ENCODE peak calls at places on chromosomes 5 and 9, in seven cellular contexts. I, T, Z, D, S, V and G are unnamed samples. For H3K9me3 and H3K27me3, the result is how much of the 10 kb centered on the place peaks cover.

GRCh38 chr5:147661576-147661975 is 121.0 kb downstream of the JAKMIP2 start:
- DNase-seq in I (no peak), T (no peak), Z (no peak), D (no peak), S (no peak), V (no peak), G (no peak)

GRCh38 chr5:134536876-134537275 is 11.4 kb downstream of the JADE2 start:
- DNase-seq in I (no peak), T (no peak), Z (no peak), D (no peak), S (no peak), V (no peak), G (peak)

GRCh38 chr5:140594169-140594568 is 29.5 kb downstream of the SLC35A4 start:
- DNase-seq in I (no peak), T (no peak), Z (no peak), D (no peak), S (peak), V (no peak), G (peak)

GRCh38 chr9:87793292-87793691 is 67.4 kb downstream of the CTSL start:
- DNase-seq in I (no peak), T (peak), Z (no peak), D (peak), S (no peak), V (no peak), G (no peak)

GRCh38 chr5:56319281-56320242 is 86.4 kb upstream of the ANKRD55 start:
- DNase-seq in I (no peak), T (peak), Z (no peak), D (peak), S (peak), V (no peak), G (no peak)

GRCh38 chr5:180330810-180331646 is 22.1 kb downstream of the GFPT2 start:
- DNase-seq in I (no peak), T (peak), Z (peak), D (peak), S (no peak), V (no peak), G (peak)

GRCh38 chr5:68365894-68366293 is 150.3 kb downstream of the PIK3R1 start:
- DNase-seq in I (no peak), T (no peak), Z (no peak), D (no peak), S (no peak), V (no peak), G (no peak)

GRCh38 chr5:177373806-177374205 is 10.4 kb upstream of the SLC34A1 start:
- DNase-seq in I (no peak), T (no peak), Z (no peak), D (no peak), S (no peak), V (no peak), G (no peak)

GRCh38 chr5:135950611-135951010 is 4.2 kb downstream of the LECT2 start:
- DNase-seq in I (no peak), T (no peak), Z (no peak), D (no peak), S (no peak), V (no peak), G (no peak)

GRCh38 chr5:16552666-16553343 is 64.0 kb downstream of the RETREG1 start:
- DNase-seq in I (peak), T (peak), Z (peak), D (peak), S (peak), V (peak), G (peak)

GRCh38 chr9:129437626-129438323 is 183.1 kb downstream of the C9orf50 start:
- DNase-seq in I (peak), T (no peak), Z (no peak), D (no peak), S (no peak), V (no peak), G (no peak)

GRCh38 chr9:133578524-133579230 is 30.5 kb downstream of the FAM163B start:
- DNase-seq in I (no peak), T (no peak), Z (no peak), D (no peak), S (no peak), V (no peak), G (no peak)

GRCh38 chr5:16957305-16958165 is 21.4 kb upstream of the MYO10 start:
- DNase-seq in I (no peak), T (no peak), Z (no peak), D (peak), S (no peak), V (no peak), G (no peak)

GRCh38 chr9:78695521-78695920 is 398.6 kb downstream of the PSAT1 start:
- DNase-seq in I (no peak), T (no peak), Z (no peak), D (no peak), S (no peak), V (no peak), G (peak)

GRCh38 chr5:150141544-150142188 is 14.0 kb downstream of the PDGFRB start:
- DNase-seq in I (no peak), T (no peak), Z (no peak), D (no peak), S (no peak), V (no peak), G (no peak)

GRCh38 chr9:16417101-16417500 is 453.4 kb downstream of the BNC2 start:
- DNase-seq in I (no peak), T (no peak), Z (no peak), D (peak), S (no peak), V (no peak), G (no peak)

GRCh38 chr5:132503244-132503643 is 12.7 kb upstream of the IRF1 start:
- DNase-seq in I (no peak), T (no peak), Z (no peak), D (no peak), S (no peak), V (no peak), G (no peak)

GRCh38 chr5:138488481-138488945 is 23.2 kb downstream of the EGR1 start:
- DNase-seq in I (no peak), T (no peak), Z (no peak), D (peak), S (no peak), V (no peak), G (no peak)

GRCh38 chr5:120706877-120707276 is 242.8 kb downstream of the PRR16 start:
- DNase-seq in I (no peak), T (no peak), Z (no peak), D (no peak), S (no peak), V (no peak), G (no peak)

GRCh38 chr9:16602494-16602893 is 268.0 kb downstream of the BNC2 start:
- DNase-seq in I (no peak), T (no peak), Z (no peak), D (no peak), S (no peak), V (no peak), G (no peak)

GRCh38 chr5:6483880-6484382 is 35.3 kb downstream of the UBE2QL1 start:
- DNase-seq in I (no peak), T (no peak), Z (no peak), D (no peak), S (no peak), V (no peak), G (no peak)

GRCh38 chr5:180315762-180316212 is 23.9 kb upstream of the MAPK9 start:
- DNase-seq in I (peak), T (peak), Z (peak), D (peak), S (peak), V (no peak), G (peak)

GRCh38 chr9:110104201-110104845 is 103.6 kb downstream of the C9orf152 start:
- DNase-seq in I (no peak), T (no peak), Z (no peak), D (no peak), S (no peak), V (no peak), G (no peak)

GRCh38 chr5:126443374-126443851 is 20.2 kb downstream of the GRAMD2B start:
- DNase-seq in I (no peak), T (peak), Z (no peak), D (no peak), S (no peak), V (no peak), G (no peak)

GRCh38 chr5:2557435-2557834 is 194.0 kb downstream of the IRX2 start:
- DNase-seq in I (no peak), T (no peak), Z (no peak), D (no peak), S (no peak), V (no peak), G (no peak)
- H3K9me3 ChIP-seq in I (under half), T (under half), Z (under half), D (under half), S (under half), V (under half), G (under half)

GRCh38 chr5:587403-587802 is 24.7 kb upstream of the CEP72 start:
- DNase-seq in I (no peak), T (no peak), Z (no peak), D (no peak), S (peak), V (no peak), G (no peak)
- H3K27me3 ChIP-seq in I (half or more), T (under half), Z (under half), D (under half), S (under half), V (under half), G (under half)

GRCh38 chr5:178791976-178792375 is 61.5 kb upstream of the ZNF354A start:
- DNase-seq in I (no peak), T (no peak), Z (no peak), D (no peak), S (peak), V (no peak), G (peak)
- H3K9me3 ChIP-seq in I (under half), T (under half), Z (under half), D (under half), S (under half), V (under half), G (under half)

GRCh38 chr5:146342882-146343865 is 4.5 kb downstream of the POU4F3 start:
- DNase-seq in I (no peak), T (no peak), Z (no peak), D (no peak), S (no peak), V (no peak), G (no peak)
- H3K27me3 ChIP-seq in I (half or more), T (under half), Z (under half), D (half or more), S (half or more), V (half or more), G (under half)

GRCh38 chr5:66467564-66467963 is 128.6 kb upstream of the MAST4 start:
- DNase-seq in I (no peak), T (no peak), Z (no peak), D (no peak), S (no peak), V (no peak), G (no peak)
- H3K9me3 ChIP-seq in I (under half), T (under half), Z (under half), D (under half), S (under half), V (under half), G (under half)

GRCh38 chr5:1010641-1011046 is 2.0 kb downstream of the NKD2 start:
- DNase-seq in I (peak), T (no peak), Z (no peak), D (no peak), S (peak), V (no peak), G (peak)
- H3K27me3 ChIP-seq in I (under half), T (under half), Z (under half), D (under half), S (under half), V (under half), G (under half)